ENCODE peak calls at places on chromosomes 16 and 17, in ten cellular contexts. I, T, P, N, F, S, Q, O, L and Y are unnamed samples.

GRCh38 chr16:5108505-5109158 is 11.0 kb upstream of the EEF2KMT start:
- DNase-seq in I (no peak), T (no peak), P (no peak), N (no peak), F (no peak), S (no peak), Q (no peak), O (no peak), L (no peak), Y (no peak)

GRCh38 chr16:70638814-70639792 is 7.3 kb upstream of the IL34 start:
- DNase-seq in I (no peak), T (peak), P (no peak), N (no peak), F (peak), S (no peak), Q (peak), O (peak), L (no peak), Y (peak)

GRCh38 chr17:81165246-81166032 is at the start of gene PVALEF:
- DNase-seq in I (peak), T (no peak), P (no peak), N (no peak), F (peak), S (no peak), Q (no peak), O (no peak), L (peak), Y (no peak)

GRCh38 chr17:79393358-79394038 is 217.4 kb downstream of the RBFOX3 start:
- DNase-seq in I (peak), T (no peak), P (peak), N (peak), F (peak), S (no peak), Q (peak), O (peak), L (peak), Y (peak)

GRCh38 chr16:70665113-70665694 is 18.8 kb downstream of the IL34 start:
- DNase-seq in I (no peak), T (no peak), P (no peak), N (no peak), F (no peak), S (no peak), Q (no peak), O (no peak), L (no peak), Y (no peak)

GRCh38 chr16:69190598-69190997 is 3.6 kb downstream of the SNTB2 start:
- DNase-seq in I (no peak), T (no peak), P (no peak), N (no peak), F (no peak), S (no peak), Q (no peak), O (no peak), L (no peak), Y (no peak)

GRCh38 chr17:72702136-72702735 is 390.3 kb downstream of the SLC39A11 start:
- DNase-seq in I (no peak), T (no peak), P (no peak), N (no peak), F (no peak), S (no peak), Q (peak), O (peak), L (peak), Y (peak)

GRCh38 chr16:2148714-2149629 is 547 bp downstream of the RAB26 start:
- DNase-seq in I (no peak), T (no peak), P (no peak), N (no peak), F (peak), S (no peak), Q (peak), O (peak), L (peak), Y (no peak)

GRCh38 chr16:11256657-11257130 is 690 bp upstream of the SOCS1 start:
- DNase-seq in I (no peak), T (no peak), P (peak), N (no peak), F (peak), S (no peak), Q (peak), O (peak), L (peak), Y (peak)

GRCh38 chr16:22372882-22373661 is 1.3 kb downstream of the CDR2 start:
- DNase-seq in I (no peak), T (no peak), P (no peak), N (no peak), F (no peak), S (no peak), Q (no peak), O (peak), L (peak), Y (no peak)

GRCh38 chr16:55000595-55000994 is 69.9 kb downstream of the IRX5 start:
- DNase-seq in I (no peak), T (peak), P (no peak), N (no peak), F (no peak), S (peak), Q (peak), O (peak), L (no peak), Y (no peak)

GRCh38 chr17:44829558-44830358 is at the start of gene GJC1:
- DNase-seq in I (peak), T (no peak), P (no peak), N (peak), F (no peak), S (no peak), Q (peak), O (peak), L (no peak), Y (no peak)

GRCh38 chr16:76226011-76226410 is 51.2 kb upstream of the CNTNAP4 start:
- DNase-seq in I (no peak), T (peak), P (no peak), N (no peak), F (no peak), S (no peak), Q (peak), O (peak), L (no peak), Y (no peak)

GRCh38 chr17:53823341-53824050 is 769 bp downstream of the KIF2B start:
- DNase-seq in I (no peak), T (no peak), P (no peak), N (no peak), F (no peak), S (no peak), Q (no peak), O (no peak), L (no peak), Y (no peak)

GRCh38 chr16:27746076-27746855 is 196.3 kb downstream of the KATNIP start:
- DNase-seq in I (no peak), T (no peak), P (no peak), N (no peak), F (no peak), S (no peak), Q (no peak), O (no peak), L (no peak), Y (no peak)

GRCh38 chr17:60863892-60864673 is 186.4 kb downstream of the BCAS3 start:
- DNase-seq in I (no peak), T (no peak), P (no peak), N (no peak), F (no peak), S (no peak), Q (peak), O (peak), L (no peak), Y (no peak)